ENCODE peak calls at places on chromosomes 5 and 9, in ten cellular contexts. S, U, N, Q, H, R, Z, B, T and I are unnamed samples.

GRCh38 chr5:173954671-173955605 is 34.0 kb upstream of the C5orf47 start:
- DNase-seq in B (no peak), R (no peak), S (no peak), T (no peak), Z (peak), Q (no peak), N (no peak), H (no peak), U (no peak), I (no peak)

GRCh38 chr9:111158375-111158774 is 120.1 kb upstream of the LPAR1 start:
- DNase-seq in Q (no peak), R (no peak), N (no peak), T (no peak), B (no peak), Z (no peak), S (no peak), H (no peak), U (no peak), I (no peak)

GRCh38 chr9:97934321-97935115 is 3.5 kb downstream of the HEMGN start:
- DNase-seq in U (no peak), Z (no peak), Q (no peak), B (no peak), N (no peak), S (no peak), T (no peak), H (no peak), R (no peak), I (no peak)

GRCh38 chr5:141557681-141558136 is 61.1 kb downstream of the DIAPH1 start:
- DNase-seq in B (peak), S (peak), T (peak), R (peak), H (peak), Q (peak), Z (peak), U (peak), N (peak), I (peak)

GRCh38 chr5:145978672-145979071 is 42.3 kb downstream of the SH3RF2 start:
- DNase-seq in R (no peak), U (no peak), B (no peak), H (no peak), S (no peak), N (no peak), T (no peak), Q (peak), Z (no peak), I (no peak)

GRCh38 chr5:29568028-29568427 is 1625.5 kb upstream of the CDH6 start:
- DNase-seq in S (no peak), H (no peak), N (no peak), Q (no peak), U (no peak), Z (no peak), B (no peak), T (no peak), R (no peak), I (no peak)

GRCh38 chr9:133845659-133845947 is 107.5 kb upstream of the SARDH start:
- DNase-seq in B (no peak), T (no peak), Q (no peak), H (no peak), N (no peak), Z (no peak), S (no peak), R (no peak), U (no peak), I (no peak)

GRCh38 chr5:155489949-155490348 is 476.4 kb downstream of the KIF4B start:
- DNase-seq in R (no peak), B (no peak), T (no peak), H (no peak), S (no peak), U (no peak), Z (no peak), Q (no peak), N (no peak), I (no peak)

GRCh38 chr9:70531286-70531685 is 116.8 kb upstream of the KLF9 start:
- DNase-seq in S (no peak), U (no peak), Z (no peak), R (no peak), H (no peak), B (no peak), T (no peak), N (no peak), Q (no peak), I (no peak)

GRCh38 chr9:95516736-95517558 is at the start of gene PTCH1:
- DNase-seq in S (peak), T (no peak), Z (peak), U (peak), H (no peak), N (peak), R (peak), Q (peak), B (peak), I (peak)

GRCh38 chr9:5629312-5630037 is 568 bp downstream of the RIC1 start:
- DNase-seq in T (peak), Z (peak), Q (peak), B (peak), U (peak), N (peak), H (no peak), R (peak), S (no peak), I (peak)

GRCh38 chr5:142977363-142978051 is 207.3 kb downstream of the ARHGAP26 start:
- DNase-seq in U (no peak), Q (no peak), H (peak), S (no peak), T (peak), R (peak), N (peak), Z (peak), B (peak), I (no peak)

GRCh38 chr5:170262061-170262764 is 29.4 kb downstream of the C5orf58 start:
- DNase-seq in T (peak), Q (no peak), Z (no peak), R (no peak), U (no peak), N (no peak), S (no peak), H (no peak), B (no peak), I (no peak)

GRCh38 chr5:180704362-180704761 is 35.5 kb downstream of the OR2Y1 start:
- DNase-seq in Q (no peak), B (no peak), T (no peak), N (peak), H (no peak), Z (no peak), S (no peak), U (no peak), R (no peak), I (no peak)

GRCh38 chr5:54807421-54807820 is 178.0 kb downstream of the ESM1 start:
- DNase-seq in B (no peak), S (no peak), N (peak), T (no peak), H (peak), Q (no peak), R (peak), Z (peak), U (peak), I (no peak)

GRCh38 chr9:123322771-123323481 is 33.1 kb upstream of the CRB2 start:
- DNase-seq in U (no peak), Q (no peak), R (no peak), H (no peak), B (peak), T (peak), N (no peak), S (peak), Z (no peak), I (no peak)

GRCh38 chr5:178284095-178284675 is 51.6 kb upstream of the PHYKPL start:
- DNase-seq in U (no peak), B (no peak), Z (no peak), S (no peak), R (peak), T (no peak), H (no peak), Q (no peak), N (peak), I (no peak)

GRCh38 chr9:109315889-109316640 is 4.8 kb downstream of the EPB41L4B start:
- DNase-seq in B (no peak), U (peak), S (no peak), Z (peak), Q (peak), H (peak), N (peak), T (no peak), R (peak), I (peak)

GRCh38 chr5:168756517-168757391 is 177.6 kb upstream of the PANK3 start:
- DNase-seq in R (no peak), S (no peak), B (no peak), Z (no peak), H (no peak), Q (no peak), U (no peak), T (no peak), N (no peak), I (no peak)

GRCh38 chr5:123000731-123001130 is 35.8 kb downstream of the PPIC start:
- DNase-seq in S (no peak), N (no peak), Q (no peak), R (no peak), U (no peak), H (no peak), T (no peak), B (no peak), Z (no peak), I (no peak)

GRCh38 chr9:114769664-114770063 is 36.2 kb downstream of the TNFSF15 start:
- DNase-seq in Z (peak), H (no peak), Q (no peak), U (no peak), N (no peak), T (no peak), B (no peak), S (no peak), R (no peak), I (no peak)

GRCh38 chr9:121455527-121456239 is 44.0 kb downstream of the GGTA1 start:
- DNase-seq in T (no peak), U (no peak), Z (no peak), Q (no peak), R (no peak), S (no peak), N (no peak), H (no peak), B (peak), I (no peak)

GRCh38 chr5:39955156-39955555 is 530.4 kb upstream of the DAB2 start:
- DNase-seq in H (no peak), Z (no peak), R (no peak), Q (no peak), B (no peak), U (no peak), T (no peak), N (no peak), S (no peak), I (no peak)